ENCODE peak calls at places on chromosomes 2 and 18, in eight cellular contexts. L is omental fat pad, P is IMR-90, C is stomach, H is epithelial cell of esophagus, V is foreskin fibroblast, Z is right lobe of liver, T is colonic mucosa. N is an unnamed sample.
A peak's percentile ranks its signal among the peaks of the same experiment; 100 is the strongest.

GRCh38 chr2:99863914-99864273 is 278.5 kb downstream of the AFF3 start:
- DNase-seq in L (no peak), P (peak; percentile 28), C (no peak), H (no peak), V (no peak), Z (no peak), T (no peak), N (no peak)

GRCh38 chr2:217737127-217737526 is 265.7 kb downstream of the TNS1 start:
- DNase-seq in L (no peak), P (no peak), C (no peak), H (no peak), V (no peak), Z (no peak), T (no peak), N (no peak)

GRCh38 chr2:102418421-102418961 is 4.5 kb upstream of the IL18RAP start:
- DNase-seq in L (no peak), P (peak; percentile 19), C (no peak), H (no peak), V (no peak), Z (no peak), T (no peak), N (no peak)

GRCh38 chr2:79670198-79670597 is 157.3 kb downstream of the CTNNA2 start:
- DNase-seq in L (no peak), P (no peak), C (no peak), H (no peak), V (no peak), Z (no peak), T (no peak), N (no peak)

GRCh38 chr2:12890481-12890980 is 173.8 kb downstream of the TRIB2 start:
- DNase-seq in L (no peak), P (no peak), C (no peak), H (peak; percentile 14), V (peak; percentile 48), Z (no peak), T (no peak), N (no peak)

GRCh38 chr2:105373895-105374401 is 24.9 kb downstream of the FHL2 start:
- DNase-seq in L (no peak), P (no peak), C (no peak), H (peak; percentile 65), V (no peak), Z (no peak), T (no peak), N (no peak)

GRCh38 chr2:162297925-162298552 is 20.4 kb downstream of the IFIH1 start:
- DNase-seq in L (peak; percentile 66), P (peak; percentile 81), C (peak; percentile 60), H (peak; percentile 80), V (peak; percentile 85), Z (peak; percentile 62), T (peak; percentile 85), N (peak; percentile 65)

GRCh38 chr18:77133051-77133919 is 702 bp upstream of the MBP start:
- DNase-seq in L (no peak), P (no peak), C (peak; percentile 75), H (no peak), V (no peak), Z (no peak), T (peak; percentile 50), N (peak; percentile 60)

GRCh38 chr2:84971799-84972790 is 1.1 kb downstream of the KCMF1 start:
- DNase-seq in L (no peak), P (peak; percentile 42), C (peak; percentile 57), H (peak; percentile 51), V (peak; percentile 61), Z (peak; percentile 56), T (peak; percentile 51), N (peak; percentile 36)

GRCh38 chr2:156622491-156622890 is 186.3 kb downstream of the GPD2 start:
- DNase-seq in L (no peak), P (no peak), C (no peak), H (no peak), V (no peak), Z (no peak), T (no peak), N (no peak)

GRCh38 chr2:38145226-38145625 is 69.3 kb upstream of the CYP1B1 start:
- DNase-seq in L (no peak), P (no peak), C (no peak), H (no peak), V (peak; percentile 30), Z (no peak), T (no peak), N (no peak)

GRCh38 chr2:218883491-218884490 is 3.1 kb downstream of the WNT10A start:
- DNase-seq in L (no peak), P (no peak), C (no peak), H (peak; percentile 77), V (peak; percentile 56), Z (no peak), T (no peak), N (no peak)

GRCh38 chr2:20868377-20868776 is 45.5 kb upstream of the LDAH start:
- DNase-seq in L (no peak), P (no peak), C (no peak), H (peak; percentile 20), V (no peak), Z (no peak), T (no peak), N (no peak)

GRCh38 chr2:10297950-10298349 is 4.8 kb upstream of the HPCAL1 start:
- DNase-seq in L (no peak), P (peak; percentile 97), C (peak; percentile 47), H (peak; percentile 90), V (peak; percentile 96), Z (peak; percentile 60), T (no peak), N (no peak)

GRCh38 chr18:48879008-48879431 is 71.7 kb downstream of the SMAD7 start:
- DNase-seq in L (no peak), P (no peak), C (peak; percentile 58), H (peak; percentile 83), V (no peak), Z (no peak), T (no peak), N (peak; percentile 86)

GRCh38 chr2:58866527-58866926 is 625.4 kb upstream of the FANCL start:
- DNase-seq in L (no peak), P (no peak), C (no peak), H (no peak), V (no peak), Z (no peak), T (no peak), N (no peak)

DNA sequence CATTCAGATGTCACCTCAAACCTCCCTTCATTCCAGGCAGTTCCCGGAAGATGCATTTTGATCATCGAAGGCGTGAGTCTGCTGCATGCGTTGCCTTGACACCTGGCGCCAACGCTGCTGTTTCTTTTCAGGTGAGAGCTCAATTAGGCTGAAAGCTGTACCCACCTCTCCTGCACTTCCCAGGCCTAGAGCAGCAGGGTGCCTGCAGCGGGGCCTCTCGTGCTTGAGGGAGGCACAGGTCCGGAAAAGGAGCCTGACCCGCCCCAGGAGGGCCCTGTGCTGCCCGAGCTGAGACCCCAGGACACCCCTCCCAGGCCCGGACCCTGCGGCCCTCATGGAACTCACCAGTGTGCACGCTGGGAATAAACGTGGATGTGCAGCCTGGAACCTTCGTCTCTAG is 31.4 kb upstream of the KCNG2 start:
- DNase-seq in L (no peak), P (no peak), C (no peak), H (no peak), V (no peak), Z (peak; percentile 33), T (no peak), N (no peak)
- TF ChIP-seq CTCF in L (no peak), P (no peak), C (no peak), H (no peak), V (no peak), Z (no peak), T (no peak), N (no peak)

DNA sequence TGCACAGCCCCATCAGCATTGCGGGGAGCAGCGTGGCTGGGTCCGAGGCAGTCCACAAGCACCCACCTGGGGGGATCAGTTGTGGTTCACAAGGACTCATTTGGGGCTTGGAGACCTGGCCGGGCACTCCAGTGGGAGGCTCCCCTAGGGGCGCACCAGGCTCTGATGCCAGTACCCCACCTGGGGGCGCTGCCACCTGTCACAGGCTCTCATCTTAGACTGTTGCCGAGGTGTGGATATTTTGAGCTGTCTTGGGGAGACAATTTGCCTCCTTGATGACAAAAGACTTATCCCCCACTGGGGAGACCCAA is 3.0 kb downstream of the ADRA2B start:
- DNase-seq in L (no peak), P (no peak), C (no peak), H (no peak), V (no peak), Z (no peak), T (no peak), N (no peak)
- TF ChIP-seq CTCF in L (no peak), P (no peak), C (no peak), H (no peak), V (no peak), Z (no peak), T (no peak), N (no peak)

GRCh38 chr2:16615687-16616615 is 49.7 kb downstream of the CYRIA start:
- DNase-seq in L (no peak), P (no peak), C (no peak), H (no peak), V (no peak), Z (no peak), T (no peak), N (no peak)

GRCh38 chr2:16614314-16614860 is 51.2 kb downstream of the CYRIA start:
- DNase-seq in L (no peak), P (peak; percentile 55), C (peak; percentile 43), H (no peak), V (no peak), Z (no peak), T (no peak), N (no peak)

GRCh38 chr2:16612490-16612889 is 53.1 kb downstream of the CYRIA start:
- DNase-seq in L (no peak), P (no peak), C (no peak), H (no peak), V (no peak), Z (no peak), T (no peak), N (no peak)

GRCh38 chr2:16615246-16615645 is 50.4 kb downstream of the CYRIA start:
- DNase-seq in L (no peak), P (no peak), C (no peak), H (no peak), V (no peak), Z (no peak), T (no peak), N (no peak)

DNA sequence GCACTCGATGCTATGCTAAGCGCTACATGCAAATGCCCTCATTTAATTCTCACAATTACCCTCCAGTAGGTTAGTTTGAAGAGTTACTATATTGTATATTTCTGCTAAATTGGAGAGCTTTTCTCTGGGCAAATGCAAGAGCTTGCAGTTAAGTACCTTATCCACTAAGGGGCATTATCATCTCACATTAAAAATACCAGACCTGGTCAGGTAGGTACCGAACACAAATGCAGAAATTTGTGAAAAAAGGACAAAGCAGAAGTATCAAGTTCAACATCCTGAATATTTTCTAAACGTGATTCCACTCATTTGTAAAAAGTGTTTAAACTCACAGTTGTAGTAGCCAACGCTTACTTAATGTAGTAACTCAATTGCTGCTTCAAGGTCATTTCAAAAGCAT is 52.2 kb downstream of the CYRIA start:
- DNase-seq in L (no peak), P (no peak), C (no peak), H (peak; percentile 48), V (no peak), Z (no peak), T (no peak), N (no peak)
- TF ChIP-seq CTCF in L (no peak), P (peak; percentile 53), C (peak; percentile 69), H (peak; percentile 64), V (no peak), Z (peak; percentile 69), T (no peak), N (peak; percentile 15)

DNA sequence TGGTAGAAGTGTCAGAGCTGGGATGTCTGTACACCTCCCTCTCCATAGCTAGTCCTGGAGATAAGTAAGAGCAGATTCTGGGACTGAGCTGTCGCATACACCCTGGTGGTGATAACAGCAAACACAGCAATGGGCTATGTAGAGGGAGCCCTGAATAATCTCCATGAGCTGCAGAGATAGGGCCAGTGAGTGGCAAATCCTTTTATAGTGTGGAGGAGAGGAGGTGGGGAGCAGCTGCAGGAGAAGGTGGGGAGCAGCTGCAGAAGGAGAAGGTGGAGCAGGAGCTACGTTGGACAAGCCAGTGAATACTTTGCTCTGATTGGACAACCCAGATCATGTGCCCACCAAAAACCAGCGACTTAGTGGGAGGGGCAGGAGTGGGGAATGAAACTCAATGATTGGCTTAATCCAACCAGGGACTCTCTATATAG is 85.5 kb downstream of the TMEM247 start:
- DNase-seq in L (no peak), P (no peak), C (no peak), H (no peak), V (no peak), Z (no peak), T (no peak), N (no peak)
- TF ChIP-seq CTCF in L (no peak), P (no peak), C (no peak), H (no peak), V (no peak), Z (no peak), T (no peak), N (no peak)

N was measured in Calu3.